ENCODE peak calls at places on chromosomes 6 and 20, in eight cellular contexts. K is mucosa of descending colon, M is lung, H is lower lobe of right lung, R is BJ, P is brain microvascular endothelial cell, W is fibroblast of mammary gland, T is fibroblast of pulmonary artery. X is an unnamed sample.

GRCh38 chr20:53678990-53679596 is 85.5 kb upstream of the ZNF217 start:
- DNase-seq in P (no peak), T (peak), H (no peak), R (no peak), W (peak), M (no peak), K (no peak), X (no peak)

GRCh38 chr6:26087284-26088115 is at the start of gene HFE:
- DNase-seq in P (peak), M (peak), R (no peak), K (peak), W (peak), T (peak), H (peak), X (peak)

GRCh38 chr6:150881911-150882481 is 16.5 kb downstream of the MTHFD1L start:
- DNase-seq in P (peak), H (no peak), W (peak), T (peak), R (peak), M (no peak), K (no peak), X (peak)

GRCh38 chr6:32126880-32127279 is 1.2 kb downstream of the ATF6B start:
- DNase-seq in P (no peak), W (no peak), H (no peak), M (no peak), K (no peak), T (no peak), R (no peak), X (no peak)

GRCh38 chr6:103797738-103798137 is 1062.0 kb downstream of the HACE1 start:
- DNase-seq in M (no peak), H (no peak), P (no peak), K (no peak), T (peak), W (peak), R (no peak), X (no peak)

GRCh38 chr6:20644667-20645370 is 110.6 kb downstream of the CDKAL1 start:
- DNase-seq in W (peak), K (no peak), H (no peak), P (peak), M (no peak), T (peak), R (no peak), X (peak)

GRCh38 chr6:144360401-144360800 is 75.3 kb downstream of the UTRN start:
- DNase-seq in M (no peak), P (no peak), T (no peak), K (no peak), W (no peak), H (no peak), R (no peak), X (peak)

GRCh38 chr6:148423601-148424270 is 81.1 kb downstream of the SASH1 start:
- DNase-seq in W (no peak), K (no peak), R (no peak), M (no peak), H (no peak), T (peak), P (no peak), X (no peak)

GRCh38 chr20:38602185-38602581 is 574 bp downstream of the ARHGAP40 start:
- DNase-seq in K (no peak), T (no peak), M (no peak), H (no peak), R (no peak), P (no peak), W (no peak), X (no peak)

GRCh38 chr6:25007269-25007699 is 71.5 kb upstream of the RIPOR2 start:
- DNase-seq in W (no peak), T (no peak), H (no peak), R (no peak), K (no peak), P (no peak), M (no peak), X (no peak)

GRCh38 chr20:38430679-38431325 is 4.3 kb downstream of the SNHG17 start:
- DNase-seq in M (no peak), H (no peak), T (no peak), K (no peak), W (peak), R (no peak), P (no peak), X (peak)

GRCh38 chr6:67131827-67132226 is 1424.8 kb upstream of the EYS start:
- DNase-seq in T (peak), H (no peak), M (no peak), W (peak), R (no peak), P (no peak), K (no peak), X (peak)

GRCh38 chr6:88919032-88919431 is 44.4 kb downstream of the RNGTT start:
- DNase-seq in P (no peak), T (peak), R (no peak), W (peak), M (no peak), K (no peak), H (no peak), X (no peak)

GRCh38 chr6:24223131-24223715 is 97.2 kb downstream of the NRSN1 start:
- DNase-seq in R (no peak), P (no peak), T (no peak), M (no peak), W (no peak), H (no peak), K (no peak), X (no peak)

GRCh38 chr6:162833776-162834175 is 106.0 kb downstream of the PACRG start:
- DNase-seq in W (no peak), K (no peak), R (no peak), P (no peak), M (no peak), H (no peak), T (no peak), X (no peak)

GRCh38 chr6:34182751-34183531 is 37.1 kb upstream of the GRM4 start:
- DNase-seq in M (no peak), T (no peak), K (no peak), H (no peak), P (no peak), R (no peak), W (peak), X (no peak)

GRCh38 chr20:7379621-7380220 is 560.5 kb downstream of the HAO1 start:
- DNase-seq in M (no peak), T (no peak), W (peak), K (no peak), H (no peak), P (no peak), R (peak), X (no peak)

GRCh38 chr6:71250050-71250689 is 38.4 kb upstream of the OGFRL1 start:
- DNase-seq in R (peak), M (no peak), K (no peak), W (peak), T (peak), H (no peak), P (peak), X (no peak)

GRCh38 chr20:10696650-10697049 is 22.9 kb upstream of the JAG1 start:
- DNase-seq in T (no peak), M (no peak), H (no peak), W (no peak), R (no peak), K (no peak), P (no peak), X (no peak)

GRCh38 chr6:7811441-7811840 is 85.5 kb downstream of the BMP6 start:
- DNase-seq in W (peak), P (no peak), M (no peak), R (no peak), H (no peak), K (no peak), T (no peak), X (no peak)

GRCh38 chr20:57048027-57048869 is 218.2 kb downstream of the BMP7 start:
- DNase-seq in K (peak), P (peak), M (no peak), H (no peak), W (peak), T (peak), R (no peak), X (peak)

GRCh38 chr20:14495066-14495465 is 157.7 kb upstream of the FLRT3 start:
- DNase-seq in P (no peak), M (no peak), W (no peak), R (no peak), H (no peak), T (no peak), K (no peak), X (no peak)

GRCh38 chr6:158780963-158781691 is 38.0 kb downstream of the EZR start:
- DNase-seq in T (no peak), H (no peak), W (no peak), K (peak), P (no peak), M (peak), R (no peak), X (no peak)

GRCh38 chr6:82701341-82701740 is 337.7 kb downstream of the TPBG start:
- DNase-seq in K (no peak), P (no peak), T (no peak), H (no peak), R (no peak), W (no peak), M (no peak), X (no peak)

DNA sequence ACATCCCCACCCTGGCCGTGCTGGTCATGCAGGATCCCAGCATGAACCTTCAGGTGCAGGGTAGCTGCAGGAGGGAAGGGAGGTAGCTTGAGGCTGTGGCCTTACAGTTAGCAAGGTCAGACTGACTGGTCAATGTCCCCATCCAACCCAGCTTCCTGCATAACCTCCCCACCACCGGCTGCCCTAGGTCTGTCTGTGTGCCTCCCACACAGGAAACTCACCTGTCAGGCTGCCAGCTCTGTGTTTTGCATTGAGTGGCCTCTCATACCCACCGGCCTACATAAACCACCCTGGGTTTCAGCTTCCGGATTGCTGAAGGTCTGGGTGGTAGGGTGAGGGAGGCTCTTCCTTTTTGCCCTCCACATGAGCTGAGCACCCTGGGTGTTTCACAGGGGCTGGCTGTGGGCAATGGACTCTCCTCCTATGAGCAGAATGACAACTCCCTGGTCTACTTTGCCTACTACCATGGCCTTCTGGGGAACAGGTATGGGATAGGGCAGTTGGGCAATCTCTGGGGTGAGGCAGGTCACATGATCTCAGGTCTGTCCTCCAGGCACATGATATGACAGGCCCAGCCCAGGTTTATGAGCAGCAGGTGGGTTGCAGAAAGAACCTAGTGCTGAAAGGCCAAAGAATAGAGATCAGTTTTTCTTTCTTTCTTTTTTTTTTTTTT is 1.8 kb downstream of the CTSA start:
- DNase-seq in R (no peak), K (peak), P (no peak), M (no peak), H (no peak), W (no peak), T (no peak), X (no peak)
- H3K4me3 ChIP-seq in R (no peak), K (no peak), P (no peak), M (no peak), H (peak), W (no peak), T (peak), X (peak)

DNA sequence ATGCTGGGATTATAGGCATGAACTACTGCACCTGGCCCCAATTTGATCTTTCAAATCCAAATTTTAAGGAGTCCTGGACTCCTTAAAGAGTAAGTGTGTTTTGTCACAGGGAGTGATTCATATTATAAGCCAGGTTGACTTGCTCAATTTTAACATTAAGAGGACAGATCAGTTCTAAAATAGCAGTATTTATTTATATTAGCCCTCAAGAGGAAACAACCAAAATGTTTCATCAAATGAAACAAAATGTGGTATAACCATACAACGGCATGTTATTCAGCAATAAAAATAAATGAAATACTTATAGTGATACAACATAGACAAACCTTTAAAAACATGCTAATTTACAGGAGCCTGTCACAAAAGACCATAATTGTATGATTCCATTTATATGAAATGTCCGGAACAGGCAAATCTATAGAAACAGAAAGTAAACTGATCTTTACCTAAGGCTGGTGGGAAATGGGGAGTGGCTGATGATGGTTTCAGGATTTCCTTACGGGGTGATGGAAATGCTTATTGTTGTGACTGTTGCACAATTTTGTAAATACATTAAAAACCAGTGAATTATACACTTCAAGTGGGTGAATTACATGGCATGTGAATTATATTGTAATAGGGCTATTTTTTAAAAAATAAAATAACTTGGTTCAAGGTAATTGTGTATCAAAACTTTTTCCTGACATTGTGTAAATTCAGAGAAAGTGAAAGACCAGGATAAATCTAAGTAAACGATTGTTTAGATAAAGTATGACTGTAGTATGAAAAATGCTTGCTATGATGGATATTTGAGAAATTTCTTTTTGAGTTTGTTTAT is 637.3 kb downstream of the MMUT start:
- DNase-seq in H (no peak), M (no peak), K (no peak), P (peak), T (peak), R (no peak), W (peak), X (peak)
- H3K4me3 ChIP-seq in H (no peak), M (no peak), K (no peak), P (no peak), T (peak), R (no peak), W (no peak), X (peak)

GRCh38 chr6:5257400-5257799 is 3.4 kb downstream of the LYRM4 start:
- DNase-seq in R (no peak), T (no peak), W (no peak), H (no peak), M (no peak), P (no peak), K (no peak), X (no peak)

GRCh38 chr6:5259428-5259827 is 1.3 kb downstream of the LYRM4 start:
- DNase-seq in W (no peak), K (no peak), R (no peak), P (no peak), M (no peak), H (no peak), T (no peak), X (no peak)

GRCh38 chr6:5260111-5260620 is 584 bp downstream of the LYRM4 start:
- DNase-seq in T (peak), H (peak), W (peak), M (peak), R (no peak), K (peak), P (peak), X (peak)

GRCh38 chr6:5261545-5262109 is 314 bp downstream of the FARS2 start:
- DNase-seq in K (no peak), T (peak), W (no peak), P (no peak), H (no peak), M (no peak), R (no peak), X (no peak)

DNA sequence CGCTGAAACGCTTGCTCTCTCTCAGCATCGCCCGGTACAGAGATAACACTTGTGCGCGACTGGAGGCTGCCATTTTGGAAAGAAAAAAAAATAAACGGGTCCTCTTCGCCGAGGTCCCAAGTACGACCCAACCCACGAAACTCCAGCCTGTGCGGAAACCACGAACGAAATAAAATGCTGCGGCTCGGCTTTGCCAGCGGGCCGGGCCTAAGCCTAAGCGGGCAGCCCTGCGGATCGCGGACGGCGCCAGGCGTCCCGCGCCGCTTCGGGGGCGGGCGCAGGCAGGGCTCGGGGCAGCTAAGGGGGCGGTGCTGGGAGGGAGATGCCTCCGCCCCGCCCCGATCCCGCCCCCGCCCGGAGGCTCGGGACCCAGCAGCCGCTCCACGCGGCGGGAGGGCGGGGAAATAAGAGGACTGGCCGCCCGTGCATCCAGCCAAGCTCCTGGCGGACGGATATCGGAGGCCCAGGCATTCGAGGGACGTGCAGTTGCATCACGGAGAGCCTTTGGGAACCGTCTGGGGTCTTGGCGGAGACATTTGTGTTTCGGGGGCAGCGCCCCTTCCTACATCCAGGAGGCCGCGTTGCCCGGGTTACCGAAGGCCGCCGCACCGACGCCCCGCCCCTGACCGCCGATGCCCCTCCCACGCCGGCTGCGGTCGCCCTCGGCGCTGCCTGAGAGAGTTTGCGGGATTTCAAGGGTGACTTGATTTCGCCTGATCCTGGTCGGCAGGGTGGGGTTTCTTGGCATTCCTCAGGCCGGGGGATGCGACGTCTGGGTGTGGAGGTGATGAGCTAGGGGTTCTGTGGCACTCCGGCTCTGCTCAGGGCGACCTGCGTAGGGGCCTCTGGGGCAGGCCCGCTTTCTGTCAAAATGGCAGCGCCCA is at the start of the genes FARS2 and LYRM4:
- DNase-seq in W (peak), K (peak), P (peak), T (peak), M (peak), R (peak), H (peak), X (peak)
- H3K4me3 ChIP-seq in W (peak), K (peak), P (peak), T (peak), M (peak), R (peak), H (peak), X (peak)

GRCh38 chr20:32777177-32777956 is 15.2 kb downstream of the DNMT3B start:
- DNase-seq in T (no peak), M (no peak), K (no peak), R (no peak), H (no peak), P (no peak), W (no peak), X (no peak)

GRCh38 chr20:32773880-32774279 is 11.7 kb downstream of the DNMT3B start:
- DNase-seq in P (no peak), K (no peak), H (no peak), T (no peak), M (no peak), R (no peak), W (no peak), X (no peak)

GRCh38 chr20:32772046-32772445 is 9.9 kb downstream of the DNMT3B start:
- DNase-seq in K (no peak), H (no peak), M (no peak), P (no peak), R (no peak), W (no peak), T (no peak), X (no peak)

GRCh38 chr20:32773214-32773613 is 11.0 kb downstream of the DNMT3B start:
- DNase-seq in H (no peak), P (no peak), M (no peak), T (no peak), R (no peak), K (no peak), W (no peak), X (no peak)

GRCh38 chr20:32775240-32775991 is 13.2 kb downstream of the DNMT3B start:
- DNase-seq in T (no peak), R (no peak), W (no peak), H (no peak), K (no peak), M (no peak), P (no peak), X (peak)
- H3K4me3 ChIP-seq in T (no peak), R (no peak), W (no peak), H (no peak), K (no peak), M (no peak), P (no peak), X (no peak)

DNA sequence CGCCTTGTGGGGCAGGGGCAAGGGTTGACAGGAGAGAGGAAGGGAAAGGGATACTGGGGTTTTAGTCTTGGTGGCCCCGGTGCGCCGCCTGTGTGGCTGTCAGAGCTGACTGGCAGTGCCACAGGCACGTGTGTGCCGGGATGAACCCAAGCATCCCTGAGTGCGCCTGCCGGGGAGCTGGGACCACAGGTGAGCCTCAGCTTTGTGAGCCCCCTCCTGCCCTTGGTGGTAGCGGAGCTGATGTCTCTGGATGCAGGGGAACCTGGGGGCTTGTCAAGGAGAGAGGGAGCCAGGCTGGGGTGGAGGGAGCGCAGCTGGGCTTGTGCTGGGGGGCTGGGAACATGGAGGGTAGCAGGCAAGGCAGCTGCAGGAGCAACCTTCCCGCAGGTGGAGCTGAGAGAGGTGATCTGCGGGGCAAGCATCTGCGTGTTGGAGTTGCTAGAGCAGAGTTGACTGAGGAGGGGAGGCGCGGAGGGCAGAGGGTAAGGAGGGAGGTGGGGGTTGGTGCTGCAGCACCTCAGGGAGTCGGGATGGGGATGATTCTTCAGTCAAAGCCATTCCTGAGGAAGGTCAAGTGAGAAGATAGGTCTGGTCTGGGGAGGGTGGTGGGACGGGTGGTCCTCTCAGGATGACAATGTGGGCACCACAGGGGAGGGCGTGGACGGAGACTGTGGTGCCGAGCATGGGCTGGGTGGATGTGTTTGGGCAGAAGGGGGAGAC is 28.1 kb downstream of the PYGB start:
- DNase-seq in R (no peak), P (no peak), H (peak), T (no peak), W (no peak), K (peak), M (no peak), X (no peak)
- H3K4me3 ChIP-seq in R (no peak), P (no peak), H (no peak), T (no peak), W (no peak), K (no peak), M (no peak), X (no peak)